ENCODE peak calls at places on chromosomes 7 and 10, in seven cellular contexts. One of them, this sample, is unnamed.

GRCh38 chr7:92567460-92567859 is 22.7 kb downstream of the FAM133B start:
- DNase-seq in sigmoid colon: no peak
- DNase-seq in cardiac muscle cell: no peak
- DNase-seq in GM20000: no peak
- DNase-seq in fibroblast of mammary gland: peak
- DNase-seq in IMR-90: peak
- DNase-seq in upper lobe of left lung: no peak
- DNase-seq in this sample: peak

GRCh38 chr7:73941836-73942551 is 81.0 kb downstream of the TMEM270 start:
- DNase-seq in fibroblast of mammary gland: peak
- DNase-seq in IMR-90: peak
- DNase-seq in upper lobe of left lung: no peak
- DNase-seq in GM20000: no peak
- DNase-seq in sigmoid colon: no peak
- DNase-seq in cardiac muscle cell: no peak
- DNase-seq in this sample: peak

GRCh38 chr10:49009231-49009979 is 69.8 kb upstream of the LRRC18 start:
- DNase-seq in fibroblast of mammary gland: no peak
- DNase-seq in GM20000: no peak
- DNase-seq in IMR-90: no peak
- DNase-seq in cardiac muscle cell: no peak
- DNase-seq in upper lobe of left lung: no peak
- DNase-seq in sigmoid colon: no peak
- DNase-seq in this sample: no peak

GRCh38 chr7:33185786-33186185 is 56.4 kb downstream of the BBS9 start:
- DNase-seq in fibroblast of mammary gland: peak
- DNase-seq in GM20000: peak
- DNase-seq in IMR-90: peak
- DNase-seq in sigmoid colon: no peak
- DNase-seq in cardiac muscle cell: peak
- DNase-seq in upper lobe of left lung: no peak
- DNase-seq in this sample: peak

GRCh38 chr7:43307522-43307921 is 195.1 kb downstream of the HECW1 start:
- DNase-seq in IMR-90: no peak
- DNase-seq in GM20000: no peak
- DNase-seq in sigmoid colon: no peak
- DNase-seq in cardiac muscle cell: no peak
- DNase-seq in upper lobe of left lung: no peak
- DNase-seq in fibroblast of mammary gland: no peak
- DNase-seq in this sample: no peak

GRCh38 chr10:107165007-107165406 is 501 bp upstream of the SORCS1 start:
- DNase-seq in sigmoid colon: no peak
- DNase-seq in cardiac muscle cell: no peak
- DNase-seq in IMR-90: no peak
- DNase-seq in GM20000: no peak
- DNase-seq in fibroblast of mammary gland: no peak
- DNase-seq in upper lobe of left lung: no peak
- DNase-seq in this sample: no peak

GRCh38 chr10:132690821-132691610 is 94.9 kb downstream of the NKX6-2 start:
- DNase-seq in IMR-90: no peak
- DNase-seq in upper lobe of left lung: no peak
- DNase-seq in cardiac muscle cell: no peak
- DNase-seq in fibroblast of mammary gland: no peak
- DNase-seq in GM20000: no peak
- DNase-seq in sigmoid colon: peak
- DNase-seq in this sample: no peak

GRCh38 chr10:30182191-30183075 is 123.0 kb upstream of the JCAD start:
- DNase-seq in upper lobe of left lung: no peak
- DNase-seq in cardiac muscle cell: peak
- DNase-seq in sigmoid colon: no peak
- DNase-seq in GM20000: no peak
- DNase-seq in fibroblast of mammary gland: peak
- DNase-seq in IMR-90: peak
- DNase-seq in this sample: peak

GRCh38 chr10:5396545-5396944 is 8.1 kb downstream of the TUBAL3 start:
- DNase-seq in sigmoid colon: no peak
- DNase-seq in fibroblast of mammary gland: no peak
- DNase-seq in cardiac muscle cell: no peak
- DNase-seq in upper lobe of left lung: no peak
- DNase-seq in GM20000: no peak
- DNase-seq in IMR-90: no peak
- DNase-seq in this sample: no peak

GRCh38 chr7:130918129-130919052 is 184.4 kb upstream of the KLF14 start:
- DNase-seq in upper lobe of left lung: no peak
- DNase-seq in cardiac muscle cell: no peak
- DNase-seq in GM20000: no peak
- DNase-seq in fibroblast of mammary gland: no peak
- DNase-seq in IMR-90: peak
- DNase-seq in sigmoid colon: no peak
- DNase-seq in this sample: no peak

GRCh38 chr10:97224483-97225435 is 39.0 kb upstream of the SLIT1 start:
- DNase-seq in cardiac muscle cell: no peak
- DNase-seq in GM20000: no peak
- DNase-seq in sigmoid colon: no peak
- DNase-seq in upper lobe of left lung: no peak
- DNase-seq in IMR-90: peak
- DNase-seq in fibroblast of mammary gland: peak
- DNase-seq in this sample: no peak

GRCh38 chr10:132398566-132398991 is 1.6 kb downstream of the PWWP2B start:
- DNase-seq in cardiac muscle cell: no peak
- DNase-seq in GM20000: no peak
- DNase-seq in fibroblast of mammary gland: no peak
- DNase-seq in sigmoid colon: peak
- DNase-seq in IMR-90: no peak
- DNase-seq in upper lobe of left lung: no peak
- DNase-seq in this sample: no peak

GRCh38 chr10:111076682-111077661 is at the start of gene ADRA2A:
- DNase-seq in IMR-90: peak
- DNase-seq in GM20000: peak
- DNase-seq in fibroblast of mammary gland: peak
- DNase-seq in cardiac muscle cell: peak
- DNase-seq in upper lobe of left lung: peak
- DNase-seq in sigmoid colon: no peak
- DNase-seq in this sample: no peak

GRCh38 chr10:86219271-86219670 is 147.3 kb downstream of the GRID1 start:
- DNase-seq in fibroblast of mammary gland: no peak
- DNase-seq in upper lobe of left lung: no peak
- DNase-seq in cardiac muscle cell: no peak
- DNase-seq in sigmoid colon: no peak
- DNase-seq in GM20000: no peak
- DNase-seq in IMR-90: no peak
- DNase-seq in this sample: no peak

GRCh38 chr7:72176875-72177274 is 235.3 kb downstream of the CALN1 start:
- DNase-seq in upper lobe of left lung: no peak
- DNase-seq in cardiac muscle cell: no peak
- DNase-seq in IMR-90: no peak
- DNase-seq in fibroblast of mammary gland: no peak
- DNase-seq in GM20000: no peak
- DNase-seq in sigmoid colon: no peak
- DNase-seq in this sample: no peak

GRCh38 chr7:115113131-115113530 is 191.2 kb downstream of the MDFIC start:
- DNase-seq in cardiac muscle cell: no peak
- DNase-seq in fibroblast of mammary gland: no peak
- DNase-seq in GM20000: no peak
- DNase-seq in upper lobe of left lung: no peak
- DNase-seq in IMR-90: no peak
- DNase-seq in sigmoid colon: no peak
- DNase-seq in this sample: no peak

GRCh38 chr10:51076442-51076841 is 2.2 kb downstream of the PRKG1 start:
- DNase-seq in GM20000: no peak
- DNase-seq in sigmoid colon: no peak
- DNase-seq in upper lobe of left lung: no peak
- DNase-seq in IMR-90: no peak
- DNase-seq in cardiac muscle cell: no peak
- DNase-seq in fibroblast of mammary gland: no peak
- DNase-seq in this sample: no peak

GRCh38 chr10:111107023-111107422 is 30.2 kb downstream of the ADRA2A start:
- DNase-seq in upper lobe of left lung: no peak
- DNase-seq in cardiac muscle cell: no peak
- DNase-seq in sigmoid colon: peak
- DNase-seq in fibroblast of mammary gland: no peak
- DNase-seq in IMR-90: no peak
- DNase-seq in GM20000: no peak
- DNase-seq in this sample: no peak

GRCh38 chr7:31192996-31193395 is 140.9 kb downstream of the ADCYAP1R1 start:
- DNase-seq in IMR-90: peak
- DNase-seq in upper lobe of left lung: peak
- DNase-seq in cardiac muscle cell: peak
- DNase-seq in sigmoid colon: no peak
- DNase-seq in fibroblast of mammary gland: peak
- DNase-seq in GM20000: peak
- DNase-seq in this sample: no peak

GRCh38 chr7:45033931-45034290 is 33.9 kb downstream of the CCM2 start:
- DNase-seq in IMR-90: no peak
- DNase-seq in fibroblast of mammary gland: no peak
- DNase-seq in cardiac muscle cell: no peak
- DNase-seq in GM20000: no peak
- DNase-seq in sigmoid colon: no peak
- DNase-seq in upper lobe of left lung: no peak
- DNase-seq in this sample: no peak

GRCh38 chr10:33421789-33422188 is 87.3 kb upstream of the NRP1 start:
- DNase-seq in IMR-90: peak
- DNase-seq in upper lobe of left lung: no peak
- DNase-seq in sigmoid colon: peak
- DNase-seq in fibroblast of mammary gland: peak
- DNase-seq in cardiac muscle cell: no peak
- DNase-seq in GM20000: no peak
- DNase-seq in this sample: peak

DNA sequence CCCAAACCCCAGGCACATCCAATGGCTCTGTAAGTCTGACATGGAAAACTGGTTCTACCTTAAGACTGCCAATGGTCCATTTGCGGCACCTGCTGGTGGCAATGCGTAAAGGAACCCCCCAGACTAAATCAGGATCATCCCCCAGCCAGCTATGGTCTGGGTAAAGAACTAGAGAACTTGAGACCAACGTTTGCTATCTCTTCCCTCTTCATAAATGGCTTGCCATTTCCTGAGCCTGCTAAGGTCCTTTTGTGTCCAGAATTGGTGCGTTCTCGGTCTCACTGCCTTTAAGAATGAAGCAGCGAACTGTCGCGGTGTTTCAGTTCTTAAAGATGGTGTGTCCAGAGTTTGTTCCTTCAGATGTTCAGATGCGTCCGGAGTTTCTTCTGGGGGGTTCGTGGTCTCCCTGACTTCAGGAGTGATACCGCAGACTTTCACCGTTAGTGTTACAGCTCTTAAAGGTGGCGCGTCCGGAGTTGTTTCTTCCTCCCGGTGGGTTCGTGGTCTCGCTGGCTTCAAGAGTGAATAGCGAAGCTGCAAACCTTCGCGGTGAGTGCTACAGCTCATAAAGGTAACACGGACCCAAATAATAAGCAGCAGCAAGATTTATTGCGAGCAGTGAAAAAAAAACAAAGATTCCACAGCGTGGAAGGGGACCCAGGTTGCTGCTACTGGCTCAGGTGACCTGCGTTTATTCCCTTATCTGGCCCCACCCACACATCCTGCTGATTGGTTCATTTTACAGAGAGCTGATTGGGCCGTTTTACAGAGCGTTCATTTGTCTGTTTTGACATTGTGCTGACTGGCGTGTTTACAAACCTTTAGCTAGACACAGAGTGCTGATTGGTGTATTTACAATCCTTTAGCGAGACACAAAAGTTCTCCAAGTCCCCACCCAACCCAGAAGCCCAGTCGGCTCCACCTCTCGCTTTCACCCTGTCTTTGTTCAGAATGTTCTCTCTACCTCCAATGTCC is 95.4 kb downstream of the ELMO1 start:
- DNase-seq in fibroblast of mammary gland: no peak
- DNase-seq in GM20000: peak
- DNase-seq in upper lobe of left lung: peak
- DNase-seq in sigmoid colon: no peak
- DNase-seq in cardiac muscle cell: no peak
- DNase-seq in IMR-90: no peak
- DNase-seq in this sample: no peak
- TF ChIP-seq CTCF in fibroblast of mammary gland: no peak
- TF ChIP-seq CTCF in GM20000: peak
- TF ChIP-seq CTCF in upper lobe of left lung: peak
- TF ChIP-seq CTCF in sigmoid colon: no peak
- TF ChIP-seq CTCF in cardiac muscle cell: no peak
- TF ChIP-seq CTCF in IMR-90: no peak
- TF ChIP-seq CTCF in this sample: no peak

DNA sequence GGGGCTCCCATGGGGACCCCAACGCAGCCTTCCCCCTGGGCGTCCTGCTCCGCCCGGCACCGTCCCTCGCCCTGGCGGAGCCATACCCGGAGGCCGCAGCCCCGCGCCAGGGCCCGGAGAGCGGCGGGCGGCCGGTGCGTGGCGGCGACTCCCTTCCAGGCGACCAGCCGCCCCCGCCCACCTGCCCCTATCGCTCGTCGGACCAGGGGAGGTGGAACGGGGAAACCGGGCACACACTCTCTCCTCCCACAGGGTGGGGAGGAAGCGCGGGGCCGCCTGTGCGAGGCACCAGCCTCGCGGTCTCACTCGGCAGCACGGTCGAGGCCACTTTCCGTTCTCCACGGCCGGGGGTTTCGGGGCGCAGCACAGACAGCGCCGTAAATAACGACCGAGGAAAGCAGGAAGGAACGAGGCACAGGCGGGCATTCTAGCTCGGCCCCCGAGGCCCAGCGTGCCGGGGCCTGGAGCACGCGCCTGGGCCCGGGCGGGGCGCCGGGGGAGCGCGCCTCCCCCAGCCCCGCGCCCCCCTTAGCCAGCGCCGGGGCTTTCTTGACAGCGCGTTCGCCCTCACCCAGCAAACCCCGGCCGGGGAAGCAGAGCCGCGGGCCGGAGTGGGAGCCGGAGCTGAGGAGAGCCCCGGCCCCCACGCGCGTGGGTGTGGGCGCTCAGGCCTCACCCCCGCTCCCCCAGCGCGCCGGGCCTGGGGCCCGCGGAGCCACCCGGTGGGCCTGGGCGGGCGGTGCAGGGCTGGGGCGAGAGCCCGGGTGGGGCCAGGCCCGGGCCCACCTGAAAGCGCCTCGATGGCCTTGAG is 936 bp downstream of the IGF2BP3 start:
- DNase-seq in GM20000: peak
- DNase-seq in upper lobe of left lung: no peak
- DNase-seq in cardiac muscle cell: peak
- DNase-seq in fibroblast of mammary gland: no peak
- DNase-seq in sigmoid colon: no peak
- DNase-seq in IMR-90: no peak
- DNase-seq in this sample: no peak
- TF ChIP-seq CTCF in GM20000: no peak
- TF ChIP-seq CTCF in upper lobe of left lung: no peak
- TF ChIP-seq CTCF in cardiac muscle cell: no peak
- TF ChIP-seq CTCF in fibroblast of mammary gland: no peak
- TF ChIP-seq CTCF in sigmoid colon: no peak
- TF ChIP-seq CTCF in IMR-90: peak
- TF ChIP-seq CTCF in this sample: peak

GRCh38 chr7:18068745-18069144 is 41.1 kb upstream of the PRPS1L1 start:
- DNase-seq in sigmoid colon: no peak
- DNase-seq in GM20000: no peak
- DNase-seq in upper lobe of left lung: no peak
- DNase-seq in IMR-90: no peak
- DNase-seq in cardiac muscle cell: no peak
- DNase-seq in fibroblast of mammary gland: no peak
- DNase-seq in this sample: no peak

GRCh38 chr7:18064242-18064838 is 36.7 kb upstream of the PRPS1L1 start:
- DNase-seq in fibroblast of mammary gland: peak
- DNase-seq in upper lobe of left lung: no peak
- DNase-seq in IMR-90: no peak
- DNase-seq in sigmoid colon: no peak
- DNase-seq in cardiac muscle cell: peak
- DNase-seq in GM20000: peak
- DNase-seq in this sample: peak
- TF ChIP-seq CTCF in fibroblast of mammary gland: peak
- TF ChIP-seq CTCF in upper lobe of left lung: peak
- TF ChIP-seq CTCF in IMR-90: peak
- TF ChIP-seq CTCF in sigmoid colon: peak
- TF ChIP-seq CTCF in cardiac muscle cell: peak
- TF ChIP-seq CTCF in GM20000: peak
- TF ChIP-seq CTCF in this sample: peak

GRCh38 chr10:62636825-62637248 is 167.7 kb upstream of the ADO start:
- DNase-seq in upper lobe of left lung: no peak
- DNase-seq in IMR-90: peak
- DNase-seq in sigmoid colon: no peak
- DNase-seq in cardiac muscle cell: no peak
- DNase-seq in fibroblast of mammary gland: no peak
- DNase-seq in GM20000: no peak
- DNase-seq in this sample: no peak
- TF ChIP-seq CTCF in upper lobe of left lung: no peak
- TF ChIP-seq CTCF in IMR-90: peak
- TF ChIP-seq CTCF in sigmoid colon: no peak
- TF ChIP-seq CTCF in cardiac muscle cell: peak
- TF ChIP-seq CTCF in fibroblast of mammary gland: no peak
- TF ChIP-seq CTCF in GM20000: no peak
- TF ChIP-seq CTCF in this sample: peak

This sample was measured in HFFc6.